ENCODE peak calls at places on chromosome 7, in ten cellular contexts. R is anterior cingulate cortex; J is K562; P is GM23338; K is putamen; Z is adipocyte; Q is neural crest cell; L is activated CD8-positive, alpha-beta memory T cell treated with anti-CD3 and anti-CD28 coated beads, Interleukin-2, amount 50 U/mL, for 48 hours; B is effector memory CD8-positive, alpha-beta T cell; U is progenitor cell of endocrine pancreas. X is an unnamed sample.

GRCh38 chr7:90951986-90952648 is 312.1 kb upstream of the FZD1 start:
- DNase-seq in Z (no peak), K (no peak), U (no peak), B (no peak), J (no peak), P (peak; percentile 10), L (no peak), R (no peak), Q (no peak), X (no peak)

GRCh38 chr7:156558198-156558597 is 82.4 kb upstream of the RNF32 start:
- DNase-seq in B (no peak), U (no peak), Z (peak; percentile 10), L (no peak), Q (no peak), K (no peak), R (no peak), P (no peak), J (no peak), X (no peak)

GRCh38 chr7:159038066-159038465 is 106.6 kb downstream of the VIPR2 start:
- DNase-seq in R (no peak), Z (no peak), P (no peak), J (no peak), U (no peak), L (peak; percentile 22), K (no peak), B (no peak), Q (no peak), X (no peak)

GRCh38 chr7:100407285-100408180 is 21.0 kb downstream of the ZCWPW1 start:
- DNase-seq in U (no peak), Q (peak; percentile 17), R (no peak), Z (peak; percentile 91), B (peak; percentile 53), K (no peak), L (no peak), J (peak; percentile 70), P (peak; percentile 89), X (no peak)

GRCh38 chr7:73557397-73558257 is at the start of gene BCL7B:
- DNase-seq in K (peak; percentile 77), P (peak; percentile 77), Q (peak; percentile 59), U (peak; percentile 62), R (peak; percentile 45), B (peak; percentile 79), J (peak; percentile 100), L (peak; percentile 90), Z (peak; percentile 86), X (peak; percentile 70)

GRCh38 chr7:131538071-131538790 is 18.2 kb downstream of the PODXL start:
- DNase-seq in P (peak; percentile 61), Z (peak; percentile 37), Q (no peak), U (no peak), K (no peak), J (no peak), L (no peak), R (no peak), B (no peak), X (no peak)

GRCh38 chr7:158442260-158442659 is 145.4 kb downstream of the PTPRN2 start:
- DNase-seq in U (no peak), K (no peak), R (no peak), L (no peak), P (peak; percentile 54), J (peak; percentile 43), Q (no peak), Z (no peak), B (no peak), X (no peak)

GRCh38 chr7:131501930-131502685 is 54.3 kb downstream of the PODXL start:
- DNase-seq in Q (no peak), P (no peak), R (no peak), K (no peak), U (no peak), B (no peak), L (no peak), J (no peak), Z (no peak), X (no peak)

GRCh38 chr7:131970602-131971001 is 414.2 kb upstream of the PODXL start:
- DNase-seq in Q (no peak), R (no peak), B (no peak), U (no peak), L (no peak), K (no peak), P (no peak), J (no peak), Z (no peak), X (no peak)

GRCh38 chr7:39432807-39433416 is 133.3 kb upstream of the YAE1 start:
- DNase-seq in B (no peak), Z (no peak), J (no peak), U (no peak), K (no peak), Q (no peak), P (no peak), L (no peak), R (no peak), X (no peak)

GRCh38 chr7:158428842-158429753 is 158.5 kb downstream of the PTPRN2 start:
- DNase-seq in K (no peak), U (no peak), B (no peak), R (no peak), P (no peak), Q (no peak), J (no peak), Z (no peak), L (no peak), X (no peak)

GRCh38 chr7:118662266-118662665 is 437.8 kb downstream of the ANKRD7 start:
- DNase-seq in K (no peak), Z (no peak), U (no peak), R (no peak), J (no peak), L (no peak), Q (no peak), P (no peak), B (no peak), X (no peak)

GRCh38 chr7:19442016-19442785 is 266.6 kb downstream of the POLR1F start:
- DNase-seq in L (no peak), Q (no peak), B (no peak), J (no peak), R (no peak), Z (peak; percentile 79), U (no peak), P (peak; percentile 75), K (no peak), X (peak; percentile 15)

GRCh38 chr7:131529179-131529578 is 27.2 kb downstream of the PODXL start:
- DNase-seq in P (no peak), R (no peak), J (no peak), B (no peak), L (no peak), K (no peak), Q (no peak), U (no peak), Z (no peak), X (no peak)

GRCh38 chr7:117979954-117980497 is 106.8 kb upstream of the CTTNBP2 start:
- DNase-seq in J (no peak), K (no peak), R (no peak), P (no peak), Q (no peak), Z (no peak), B (no peak), L (no peak), U (no peak), X (no peak)

GRCh38 chr7:134755422-134756022 is 23.9 kb upstream of the CALD1 start:
- DNase-seq in J (no peak), K (no peak), Q (peak; percentile 29), U (no peak), P (no peak), B (no peak), L (no peak), Z (peak; percentile 87), R (no peak), X (no peak)

GRCh38 chr7:75596727-75597614 is 104.9 kb downstream of the SPDYE5 start:
- DNase-seq in L (peak; percentile 62), P (no peak), B (no peak), J (peak; percentile 37), Z (no peak), K (no peak), Q (no peak), U (no peak), R (no peak), X (no peak)

GRCh38 chr7:111560773-111561658 is 1.3 kb downstream of the IMMP2L start:
- DNase-seq in Q (no peak), P (peak; percentile 78), J (no peak), L (no peak), Z (peak; percentile 70), B (no peak), U (no peak), K (no peak), R (no peak), X (no peak)

X was measured in WTC11.